ENCODE peak calls at places on chromosomes 12 and 14, in eight cellular contexts. H is dorsolateral prefrontal cortex; E is T47D; Z is stimulated activated naive CD4-positive, alpha-beta T cell; I is NCI-H1694 treated with DMSO at 0.1 percent for 48 hours; K is astrocyte of the spinal cord; J is GOT3; X is H9. V is an unnamed sample.

GRCh38 chr12:93094988-93095737 is 166.1 kb upstream of the EEA1 start:
- DNase-seq in H (no peak), Z (no peak), J (no peak), I (no peak), E (no peak), K (no peak), X (no peak), V (no peak)

GRCh38 chr12:2959194-2959507 is at the start of gene TEAD4:
- DNase-seq in H (peak), I (peak), Z (no peak), X (peak), E (peak), J (peak), K (peak), V (no peak)

GRCh38 chr14:72752034-72752412 is 141.9 kb downstream of the DPF3 start:
- DNase-seq in X (no peak), I (no peak), K (no peak), E (no peak), H (no peak), Z (no peak), J (no peak), V (no peak)

GRCh38 chr12:122988612-122989442 is 8.3 kb downstream of the ARL6IP4 start:
- DNase-seq in J (no peak), X (no peak), K (no peak), E (no peak), Z (no peak), I (no peak), H (no peak), V (no peak)

GRCh38 chr12:116372815-116373214 is 95.3 kb upstream of the MED13L start:
- DNase-seq in H (no peak), Z (no peak), X (no peak), K (peak), J (no peak), E (no peak), I (no peak), V (no peak)

GRCh38 chr14:52265248-52265647 is 2.2 kb upstream of the PTGDR start:
- DNase-seq in H (no peak), X (no peak), J (no peak), I (no peak), Z (no peak), K (no peak), E (no peak), V (no peak)

GRCh38 chr12:68591716-68592437 is 18.8 kb upstream of the RAP1B start:
- DNase-seq in Z (peak), H (no peak), J (no peak), E (no peak), X (no peak), I (no peak), K (no peak), V (no peak)

GRCh38 chr12:111428728-111429175 is 23.0 kb downstream of the SH2B3 start:
- DNase-seq in I (no peak), J (no peak), Z (peak), K (no peak), E (no peak), H (no peak), X (no peak), V (no peak)

GRCh38 chr14:65134651-65135579 is 32.6 kb upstream of the MAX start:
- DNase-seq in J (no peak), K (peak), Z (no peak), X (no peak), H (no peak), I (no peak), E (no peak), V (no peak)

V was measured in epithelial cell of prostate.